ENCODE peak calls at places on chromosomes 1 and 21, in four cellular contexts. One of them, this sample, is unnamed.

GRCh38 chr1:29713857-29714256 is 477.5 kb downstream of the PTPRU start:
- DNase-seq in A549: peak
- DNase-seq in WTC11: no peak
- DNase-seq in HepG2: no peak
- DNase-seq in this sample: no peak

GRCh38 chr1:32406629-32407111 is 12.4 kb upstream of the BSDC1 start:
- DNase-seq in A549: no peak
- DNase-seq in WTC11: no peak
- DNase-seq in HepG2: peak
- DNase-seq in this sample: peak

GRCh38 chr1:241924080-241924808 is 33.3 kb upstream of the BECN2 start:
- DNase-seq in A549: no peak
- DNase-seq in WTC11: no peak
- DNase-seq in HepG2: peak
- DNase-seq in this sample: no peak

GRCh38 chr1:99268021-99268420 is 3.7 kb downstream of the PLPPR4 start:
- DNase-seq in A549: no peak
- DNase-seq in WTC11: no peak
- DNase-seq in HepG2: no peak
- DNase-seq in this sample: no peak

GRCh38 chr21:34900376-34900775 is 148.7 kb downstream of the RUNX1 start:
- DNase-seq in A549: no peak
- DNase-seq in WTC11: no peak
- DNase-seq in HepG2: no peak
- DNase-seq in this sample: no peak

GRCh38 chr21:34545079-34545884 is 33.3 kb upstream of the KCNE1 start:
- DNase-seq in A549: peak
- DNase-seq in WTC11: no peak
- DNase-seq in HepG2: peak
- DNase-seq in this sample: peak

GRCh38 chr1:2465371-2466269 is 10.5 kb upstream of the PLCH2 start:
- DNase-seq in A549: no peak
- DNase-seq in WTC11: no peak
- DNase-seq in HepG2: no peak
- DNase-seq in this sample: no peak

GRCh38 chr1:206962269-206962668 is 8.0 kb downstream of the FCAMR start:
- DNase-seq in A549: no peak
- DNase-seq in WTC11: no peak
- DNase-seq in HepG2: no peak
- DNase-seq in this sample: no peak

GRCh38 chr1:178774263-178774662 is 49.2 kb downstream of the RALGPS2 start:
- DNase-seq in A549: peak
- DNase-seq in WTC11: no peak
- DNase-seq in HepG2: peak
- DNase-seq in this sample: no peak

GRCh38 chr1:76764638-76765572 is 102.4 kb upstream of the ST6GALNAC5 start:
- DNase-seq in A549: no peak
- DNase-seq in WTC11: no peak
- DNase-seq in HepG2: no peak
- DNase-seq in this sample: no peak

GRCh38 chr1:27348861-27349783 is 7.3 kb downstream of the SYTL1 start:
- DNase-seq in A549: peak
- DNase-seq in WTC11: peak
- DNase-seq in HepG2: no peak
- DNase-seq in this sample: peak

GRCh38 chr1:82464362-82464931 is 663.7 kb downstream of the ADGRL2 start:
- DNase-seq in A549: no peak
- DNase-seq in WTC11: no peak
- DNase-seq in HepG2: no peak
- DNase-seq in this sample: no peak

GRCh38 chr1:175895966-175896365 is 152.6 kb upstream of the TNR start:
- DNase-seq in A549: no peak
- DNase-seq in WTC11: no peak
- DNase-seq in HepG2: no peak
- DNase-seq in this sample: no peak

GRCh38 chr1:234330843-234331215 is 42.4 kb upstream of the COA6 start:
- DNase-seq in A549: no peak
- DNase-seq in WTC11: no peak
- DNase-seq in HepG2: no peak
- DNase-seq in this sample: no peak

GRCh38 chr1:20321573-20321972 is 30.9 kb downstream of the VWA5B1 start:
- DNase-seq in A549: no peak
- DNase-seq in WTC11: no peak
- DNase-seq in HepG2: no peak
- DNase-seq in this sample: no peak

GRCh38 chr21:40512590-40512989 is 334.4 kb downstream of the DSCAM start:
- DNase-seq in A549: no peak
- DNase-seq in WTC11: peak
- DNase-seq in HepG2: no peak
- DNase-seq in this sample: peak

GRCh38 chr1:40438391-40439015 is 11.8 kb upstream of the ZFP69B start:
- DNase-seq in A549: peak
- DNase-seq in WTC11: no peak
- DNase-seq in HepG2: peak
- DNase-seq in this sample: peak

GRCh38 chr1:114997510-114997909 is 32.1 kb upstream of the TSHB start:
- DNase-seq in A549: no peak
- DNase-seq in WTC11: no peak
- DNase-seq in HepG2: no peak
- DNase-seq in this sample: no peak

GRCh38 chr1:236016782-236017400 is 48.0 kb downstream of the NID1 start:
- DNase-seq in A549: peak
- DNase-seq in WTC11: no peak
- DNase-seq in HepG2: no peak
- DNase-seq in this sample: no peak

GRCh38 chr1:46969014-46969619 is 27.8 kb upstream of the CYP4A11 start:
- DNase-seq in A549: peak
- DNase-seq in WTC11: no peak
- DNase-seq in HepG2: no peak
- DNase-seq in this sample: peak

GRCh38 chr1:220748091-220748934 is at the start of gene MTARC2:
- DNase-seq in A549: peak
- DNase-seq in WTC11: peak
- DNase-seq in HepG2: peak
- DNase-seq in this sample: no peak

GRCh38 chr1:115977481-115978258 is 1.4 kb downstream of the SLC22A15 start:
- DNase-seq in A549: peak
- DNase-seq in WTC11: no peak
- DNase-seq in HepG2: peak
- DNase-seq in this sample: no peak

GRCh38 chr21:32371913-32372314 is 20.9 kb downstream of the URB1 start:
- DNase-seq in A549: peak
- DNase-seq in WTC11: no peak
- DNase-seq in HepG2: no peak
- DNase-seq in this sample: no peak

GRCh38 chr1:227378876-227379554 is 60.7 kb upstream of the CDC42BPA start:
- DNase-seq in A549: no peak
- DNase-seq in WTC11: no peak
- DNase-seq in HepG2: no peak
- DNase-seq in this sample: peak

GRCh38 chr1:13823936-13824335 is 123.9 kb downstream of the PRDM2 start:
- DNase-seq in A549: no peak
- DNase-seq in WTC11: no peak
- DNase-seq in HepG2: no peak
- DNase-seq in this sample: no peak

GRCh38 chr1:6513296-6513928 is 21.9 kb upstream of the PLEKHG5 start:
- DNase-seq in A549: no peak
- DNase-seq in WTC11: no peak
- DNase-seq in HepG2: no peak
- DNase-seq in this sample: no peak

GRCh38 chr1:20359451-20360330 is 69.0 kb downstream of the VWA5B1 start:
- DNase-seq in A549: no peak
- DNase-seq in WTC11: no peak
- DNase-seq in HepG2: no peak
- DNase-seq in this sample: no peak

GRCh38 chr1:230476622-230477003 is 50.5 kb upstream of the PGBD5 start:
- DNase-seq in A549: no peak
- DNase-seq in WTC11: no peak
- DNase-seq in HepG2: no peak
- DNase-seq in this sample: no peak

GRCh38 chr1:242005866-242006565 is 7.1 kb upstream of the MAP1LC3C start:
- DNase-seq in A549: no peak
- DNase-seq in WTC11: no peak
- DNase-seq in HepG2: no peak
- DNase-seq in this sample: no peak

GRCh38 chr1:17877896-17878295 is 122.8 kb downstream of the ACTL8 start:
- DNase-seq in A549: no peak
- DNase-seq in WTC11: no peak
- DNase-seq in HepG2: no peak
- DNase-seq in this sample: no peak

GRCh38 chr1:24151175-24151533 is 8.2 kb upstream of the IL22RA1 start:
- DNase-seq in A549: no peak
- DNase-seq in WTC11: peak
- DNase-seq in HepG2: peak
- DNase-seq in this sample: no peak

GRCh38 chr1:55559111-55559510 is 343.9 kb upstream of the USP24 start:
- DNase-seq in A549: no peak
- DNase-seq in WTC11: no peak
- DNase-seq in HepG2: no peak
- DNase-seq in this sample: no peak

GRCh38 chr1:178168535-178168934 is 74.6 kb downstream of the RASAL2 start:
- DNase-seq in A549: no peak
- DNase-seq in WTC11: no peak
- DNase-seq in HepG2: no peak
- DNase-seq in this sample: no peak

GRCh38 chr1:11790880-11791715 is 14.7 kb downstream of the MTHFR start:
- DNase-seq in A549: peak
- DNase-seq in WTC11: no peak
- DNase-seq in HepG2: no peak
- DNase-seq in this sample: peak

GRCh38 chr1:99639945-99640344 is 6.0 kb upstream of the PALMD start:
- DNase-seq in A549: no peak
- DNase-seq in WTC11: no peak
- DNase-seq in HepG2: no peak
- DNase-seq in this sample: no peak

GRCh38 chr1:97396463-97396862 is 524.4 kb downstream of the DPYD start:
- DNase-seq in A549: no peak
- DNase-seq in WTC11: no peak
- DNase-seq in HepG2: no peak
- DNase-seq in this sample: no peak

GRCh38 chr21:43778469-43779335 is 2.6 kb upstream of the CSTB start:
- DNase-seq in A549: no peak
- DNase-seq in WTC11: no peak
- DNase-seq in HepG2: no peak
- DNase-seq in this sample: no peak
- TF ChIP-seq HMGXB4 in A549: no peak
- TF ChIP-seq HMGXB4 in WTC11: no peak
- TF ChIP-seq HMGXB4 in HepG2: no peak
- TF ChIP-seq HMGXB4 in this sample: no peak

DNA sequence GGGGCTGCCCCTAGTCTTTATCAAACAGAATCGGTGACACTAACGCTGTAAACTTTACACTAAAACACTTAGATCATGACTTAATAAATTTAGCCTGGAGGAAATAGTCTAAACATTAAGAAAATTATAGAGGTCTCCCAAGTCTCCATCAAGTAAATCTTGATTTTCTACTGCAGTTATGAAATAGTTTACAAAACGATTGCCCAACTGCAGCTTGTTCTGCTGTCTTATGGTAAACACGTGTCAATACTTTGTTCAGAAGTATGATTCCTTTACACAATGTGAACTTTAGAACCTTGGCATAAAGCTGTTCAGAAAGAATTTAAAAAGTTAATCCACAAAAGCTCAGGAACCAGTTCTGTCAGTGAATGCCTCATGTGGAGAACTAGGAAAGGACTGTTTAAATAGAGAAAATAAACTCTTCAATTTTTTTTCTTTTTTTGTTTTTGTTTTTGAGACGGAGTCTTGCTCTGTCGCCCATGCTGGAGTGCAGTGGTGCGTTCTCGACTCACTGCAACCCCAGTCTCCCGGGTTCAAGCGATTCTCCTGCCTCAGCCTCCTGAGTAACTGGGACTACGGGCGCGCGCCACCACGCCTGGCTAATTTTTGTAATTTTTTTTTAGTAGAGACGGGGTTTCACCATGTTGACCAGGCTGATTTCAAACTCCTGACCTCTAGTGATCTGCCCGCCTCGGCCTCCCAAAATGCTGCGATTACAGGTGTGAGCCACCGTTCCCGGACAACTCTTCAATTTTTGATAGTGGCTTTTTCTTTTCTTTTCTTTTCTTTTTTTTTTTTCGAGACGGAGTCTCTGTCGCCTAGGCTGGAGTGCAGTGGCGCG is 1.6 kb downstream of the DDI2 start:
- DNase-seq in A549: peak
- DNase-seq in WTC11: no peak
- DNase-seq in HepG2: peak
- DNase-seq in this sample: no peak
- TF ChIP-seq HMGXB4 in A549: no peak
- TF ChIP-seq HMGXB4 in WTC11: no peak
- TF ChIP-seq HMGXB4 in HepG2: peak
- TF ChIP-seq HMGXB4 in this sample: no peak

GRCh38 chr21:17542371-17542992 is 29.6 kb downstream of the CXADR start:
- DNase-seq in A549: peak
- DNase-seq in WTC11: no peak
- DNase-seq in HepG2: peak
- DNase-seq in this sample: no peak
- TF ChIP-seq HMGXB4 in A549: no peak
- TF ChIP-seq HMGXB4 in WTC11: no peak
- TF ChIP-seq HMGXB4 in HepG2: peak
- TF ChIP-seq HMGXB4 in this sample: no peak

GRCh38 chr1:111505641-111506119 is 2.2 kb upstream of the ADORA3 start:
- DNase-seq in A549: no peak
- DNase-seq in WTC11: no peak
- DNase-seq in HepG2: no peak
- DNase-seq in this sample: no peak

GRCh38 chr1:111504097-111504496 is 664 bp upstream of the ADORA3 start:
- DNase-seq in A549: no peak
- DNase-seq in WTC11: no peak
- DNase-seq in HepG2: no peak
- DNase-seq in this sample: no peak

GRCh38 chr1:111506561-111506960 is 3.1 kb upstream of the ADORA3 start:
- DNase-seq in A549: no peak
- DNase-seq in WTC11: no peak
- DNase-seq in HepG2: no peak
- DNase-seq in this sample: no peak

GRCh38 chr1:111510003-111510380 is 6.6 kb upstream of the ADORA3 start:
- DNase-seq in A549: no peak
- DNase-seq in WTC11: no peak
- DNase-seq in HepG2: no peak
- DNase-seq in this sample: no peak

GRCh38 chr1:111507411-111508201 is 4.2 kb upstream of the ADORA3 start:
- DNase-seq in A549: no peak
- DNase-seq in WTC11: peak
- DNase-seq in HepG2: peak
- DNase-seq in this sample: peak
- TF ChIP-seq HMGXB4 in A549: no peak
- TF ChIP-seq HMGXB4 in WTC11: no peak
- TF ChIP-seq HMGXB4 in HepG2: peak
- TF ChIP-seq HMGXB4 in this sample: no peak

GRCh38 chr1:232145768-232146167 is 484.2 kb downstream of the SIPA1L2 start:
- DNase-seq in A549: peak
- DNase-seq in WTC11: no peak
- DNase-seq in HepG2: no peak
- DNase-seq in this sample: no peak
- TF ChIP-seq HMGXB4 in A549: no peak
- TF ChIP-seq HMGXB4 in WTC11: no peak
- TF ChIP-seq HMGXB4 in HepG2: no peak
- TF ChIP-seq HMGXB4 in this sample: no peak

This sample was measured in K562.